ENCODE peak calls at places on chromosomes 4 and X, in five cellular contexts. One of them, this sample, is unnamed.

GRCh38 chrX:31702208-31702607 is 630.4 kb upstream of the FTHL17 start:
- DNase-seq in iPS-NIHi11: no peak
- DNase-seq in AG10803: no peak
- DNase-seq in NCI-H524: no peak
- DNase-seq in chondrocyte: no peak
- DNase-seq in this sample: no peak

GRCh38 chr4:172042714-172043114 is 229.5 kb downstream of the GALNTL6 start:
- DNase-seq in iPS-NIHi11: no peak
- DNase-seq in NCI-H524: peak
- DNase-seq in AG10803: no peak
- DNase-seq in chondrocyte: no peak
- DNase-seq in this sample: no peak

GRCh38 chr4:135365065-135365464 is 1163.5 kb upstream of the PABPC4L start:
- DNase-seq in NCI-H524: no peak
- DNase-seq in chondrocyte: no peak
- DNase-seq in AG10803: no peak
- DNase-seq in iPS-NIHi11: no peak
- DNase-seq in this sample: no peak

GRCh38 chr4:164501074-164501473 is 252.9 kb upstream of the SMIM31 start:
- DNase-seq in NCI-H524: no peak
- DNase-seq in chondrocyte: no peak
- DNase-seq in AG10803: peak
- DNase-seq in iPS-NIHi11: no peak
- DNase-seq in this sample: no peak

GRCh38 chrX:132171881-132172280 is 44.1 kb upstream of the FRMD7 start:
- DNase-seq in NCI-H524: no peak
- DNase-seq in AG10803: no peak
- DNase-seq in chondrocyte: no peak
- DNase-seq in iPS-NIHi11: no peak
- DNase-seq in this sample: no peak

GRCh38 chr4:88971536-88971935 is 85.4 kb downstream of the FAM13A start:
- DNase-seq in AG10803: no peak
- DNase-seq in chondrocyte: no peak
- DNase-seq in NCI-H524: no peak
- DNase-seq in iPS-NIHi11: no peak
- DNase-seq in this sample: no peak

GRCh38 chr4:166165829-166166420 is 292.9 kb downstream of the TLL1 start:
- DNase-seq in chondrocyte: no peak
- DNase-seq in AG10803: peak
- DNase-seq in NCI-H524: peak
- DNase-seq in iPS-NIHi11: peak
- DNase-seq in this sample: peak

GRCh38 chrX:111955916-111956315 is 79.9 kb downstream of the TRPC5OS start:
- DNase-seq in chondrocyte: no peak
- DNase-seq in NCI-H524: peak
- DNase-seq in iPS-NIHi11: no peak
- DNase-seq in AG10803: no peak
- DNase-seq in this sample: no peak

GRCh38 chr4:157204634-157205244 is 15.8 kb upstream of the GRIA2 start:
- DNase-seq in iPS-NIHi11: peak
- DNase-seq in chondrocyte: no peak
- DNase-seq in NCI-H524: no peak
- DNase-seq in AG10803: peak
- DNase-seq in this sample: no peak

GRCh38 chrX:150767045-150767395 is 73.8 kb downstream of the MTMR1 start:
- DNase-seq in NCI-H524: no peak
- DNase-seq in AG10803: no peak
- DNase-seq in iPS-NIHi11: no peak
- DNase-seq in chondrocyte: no peak
- DNase-seq in this sample: no peak

GRCh38 chrX:103215037-103215767 is at the start of gene BEX4:
- DNase-seq in AG10803: peak
- DNase-seq in iPS-NIHi11: peak
- DNase-seq in chondrocyte: peak
- DNase-seq in NCI-H524: peak
- DNase-seq in this sample: no peak

GRCh38 chr4:80134936-80135701 is 62.1 kb upstream of the ANTXR2 start:
- DNase-seq in iPS-NIHi11: no peak
- DNase-seq in NCI-H524: peak
- DNase-seq in chondrocyte: no peak
- DNase-seq in AG10803: no peak
- DNase-seq in this sample: no peak

GRCh38 chr4:173642509-173642908 is 112.5 kb upstream of the HAND2 start:
- DNase-seq in iPS-NIHi11: no peak
- DNase-seq in AG10803: no peak
- DNase-seq in NCI-H524: no peak
- DNase-seq in chondrocyte: no peak
- DNase-seq in this sample: peak

GRCh38 chr4:184039963-184040383 is 134.9 kb downstream of the STOX2 start:
- DNase-seq in AG10803: no peak
- DNase-seq in chondrocyte: no peak
- DNase-seq in NCI-H524: no peak
- DNase-seq in iPS-NIHi11: peak
- DNase-seq in this sample: no peak

GRCh38 chr4:7967501-7968261 is 28.0 kb upstream of the AFAP1 start:
- DNase-seq in AG10803: no peak
- DNase-seq in iPS-NIHi11: no peak
- DNase-seq in chondrocyte: no peak
- DNase-seq in NCI-H524: no peak
- DNase-seq in this sample: no peak

GRCh38 chr4:42767669-42768068 is 110.8 kb upstream of the ATP8A1 start:
- DNase-seq in iPS-NIHi11: no peak
- DNase-seq in chondrocyte: no peak
- DNase-seq in NCI-H524: no peak
- DNase-seq in AG10803: no peak
- DNase-seq in this sample: no peak

GRCh38 chr4:176052744-176053143 is 12.9 kb upstream of the WDR17 start:
- DNase-seq in AG10803: no peak
- DNase-seq in chondrocyte: no peak
- DNase-seq in NCI-H524: no peak
- DNase-seq in iPS-NIHi11: no peak
- DNase-seq in this sample: no peak

GRCh38 chr4:40587826-40588225 is 41.8 kb downstream of the RBM47 start:
- DNase-seq in iPS-NIHi11: no peak
- DNase-seq in chondrocyte: no peak
- DNase-seq in NCI-H524: no peak
- DNase-seq in AG10803: peak
- DNase-seq in this sample: no peak

GRCh38 chr4:68152411-68152810 is 22.7 kb upstream of the TMPRSS11F start:
- DNase-seq in chondrocyte: no peak
- DNase-seq in iPS-NIHi11: no peak
- DNase-seq in AG10803: no peak
- DNase-seq in NCI-H524: no peak
- DNase-seq in this sample: no peak

GRCh38 chrX:70995338-70995737 is 64.4 kb upstream of the SLC7A3 start:
- DNase-seq in chondrocyte: no peak
- DNase-seq in NCI-H524: no peak
- DNase-seq in iPS-NIHi11: no peak
- DNase-seq in AG10803: no peak
- DNase-seq in this sample: no peak

GRCh38 chr4:186622788-186623464 is 67.6 kb upstream of the MTNR1A start:
- DNase-seq in NCI-H524: no peak
- DNase-seq in AG10803: peak
- DNase-seq in chondrocyte: no peak
- DNase-seq in iPS-NIHi11: no peak
- DNase-seq in this sample: no peak

GRCh38 chr4:138644322-138644721 is 371.3 kb upstream of the NOCT start:
- DNase-seq in AG10803: no peak
- DNase-seq in iPS-NIHi11: no peak
- DNase-seq in chondrocyte: no peak
- DNase-seq in NCI-H524: no peak
- DNase-seq in this sample: no peak

GRCh38 chrX:107273795-107274194 is 67.4 kb downstream of the DNAAF6 start:
- DNase-seq in chondrocyte: no peak
- DNase-seq in iPS-NIHi11: no peak
- DNase-seq in AG10803: no peak
- DNase-seq in NCI-H524: peak
- DNase-seq in this sample: no peak

GRCh38 chr4:47876310-47876709 is 38.1 kb downstream of the NFXL1 start:
- DNase-seq in AG10803: no peak
- DNase-seq in NCI-H524: no peak
- DNase-seq in chondrocyte: no peak
- DNase-seq in iPS-NIHi11: no peak
- DNase-seq in this sample: no peak

GRCh38 chr4:25792200-25792791 is 70.5 kb downstream of the SEL1L3 start:
- DNase-seq in iPS-NIHi11: peak
- DNase-seq in NCI-H524: peak
- DNase-seq in chondrocyte: no peak
- DNase-seq in AG10803: no peak
- DNase-seq in this sample: no peak

GRCh38 chr4:174524242-174524641 is 2.0 kb upstream of the HPGD start:
- DNase-seq in iPS-NIHi11: no peak
- DNase-seq in chondrocyte: no peak
- DNase-seq in AG10803: no peak
- DNase-seq in NCI-H524: no peak
- DNase-seq in this sample: no peak

GRCh38 chr4:3825530-3825929 is 59.3 kb downstream of the ADRA2C start:
- DNase-seq in NCI-H524: no peak
- DNase-seq in chondrocyte: peak
- DNase-seq in iPS-NIHi11: no peak
- DNase-seq in AG10803: no peak
- DNase-seq in this sample: no peak

GRCh38 chrX:100979881-100980607 is 10.5 kb downstream of the ARL13A start:
- DNase-seq in iPS-NIHi11: no peak
- DNase-seq in AG10803: no peak
- DNase-seq in NCI-H524: no peak
- DNase-seq in chondrocyte: no peak
- DNase-seq in this sample: no peak

GRCh38 chr4:140237616-140238352 is 83.8 kb upstream of the MAML3 start:
- DNase-seq in NCI-H524: peak
- DNase-seq in AG10803: peak
- DNase-seq in iPS-NIHi11: peak
- DNase-seq in chondrocyte: no peak
- DNase-seq in this sample: peak

GRCh38 chrX:131830400-131831184 is 192.5 kb upstream of the STK26 start:
- DNase-seq in chondrocyte: peak
- DNase-seq in AG10803: peak
- DNase-seq in iPS-NIHi11: peak
- DNase-seq in NCI-H524: peak
- DNase-seq in this sample: peak

GRCh38 chr4:5928241-5928640 is 35.4 kb upstream of the CRMP1 start:
- DNase-seq in iPS-NIHi11: no peak
- DNase-seq in NCI-H524: no peak
- DNase-seq in AG10803: no peak
- DNase-seq in chondrocyte: no peak
- DNase-seq in this sample: no peak

GRCh38 chr4:5962416-5962815 is 55.8 kb downstream of the C4orf50 start:
- DNase-seq in iPS-NIHi11: no peak
- DNase-seq in chondrocyte: no peak
- DNase-seq in AG10803: no peak
- DNase-seq in NCI-H524: peak
- DNase-seq in this sample: no peak

GRCh38 chrX:111445485-111445884 is 33.5 kb upstream of the DCX start:
- DNase-seq in NCI-H524: peak
- DNase-seq in chondrocyte: no peak
- DNase-seq in iPS-NIHi11: peak
- DNase-seq in AG10803: peak
- DNase-seq in this sample: no peak

This sample was measured in iPS DF 19.7.